ENCODE peak calls at places on chromosomes 13 and 19, in seven cellular contexts. One of them, this sample, is unnamed.

GRCh38 chr13:106349080-106349841 is 186.2 kb downstream of the EFNB2 start:
- DNase-seq in pancreas: no peak
- DNase-seq in SK-N-MC: no peak
- DNase-seq in AG04450: no peak
- DNase-seq in left ventricle myocardium inferior: peak
- DNase-seq in caudate nucleus: peak
- DNase-seq in endodermal cell: peak
- DNase-seq in this sample: no peak

GRCh38 chr19:17721821-17722220 is 2.5 kb downstream of the MAP1S start:
- DNase-seq in endodermal cell: no peak
- DNase-seq in AG04450: no peak
- DNase-seq in pancreas: no peak
- DNase-seq in left ventricle myocardium inferior: peak
- DNase-seq in caudate nucleus: no peak
- DNase-seq in SK-N-MC: no peak
- DNase-seq in this sample: no peak

GRCh38 chr19:8335343-8336071 is 7.6 kb downstream of the KANK3 start:
- DNase-seq in caudate nucleus: no peak
- DNase-seq in endodermal cell: peak
- DNase-seq in AG04450: no peak
- DNase-seq in left ventricle myocardium inferior: no peak
- DNase-seq in SK-N-MC: no peak
- DNase-seq in pancreas: no peak
- DNase-seq in this sample: no peak

GRCh38 chr19:35790981-35791813 is 15.8 kb downstream of the ARHGAP33 start:
- DNase-seq in caudate nucleus: no peak
- DNase-seq in AG04450: no peak
- DNase-seq in SK-N-MC: no peak
- DNase-seq in endodermal cell: peak
- DNase-seq in left ventricle myocardium inferior: no peak
- DNase-seq in pancreas: peak
- DNase-seq in this sample: no peak

GRCh38 chr13:38914070-38914469 is 76.6 kb downstream of the STOML3 start:
- DNase-seq in pancreas: no peak
- DNase-seq in caudate nucleus: no peak
- DNase-seq in endodermal cell: peak
- DNase-seq in AG04450: no peak
- DNase-seq in SK-N-MC: no peak
- DNase-seq in left ventricle myocardium inferior: no peak
- DNase-seq in this sample: no peak

GRCh38 chr13:78046349-78046748 is 127.7 kb upstream of the EDNRB start:
- DNase-seq in pancreas: no peak
- DNase-seq in endodermal cell: no peak
- DNase-seq in AG04450: no peak
- DNase-seq in SK-N-MC: no peak
- DNase-seq in left ventricle myocardium inferior: no peak
- DNase-seq in caudate nucleus: no peak
- DNase-seq in this sample: no peak

GRCh38 chr13:27619711-27620376 is 485 bp downstream of the LNX2 start:
- DNase-seq in pancreas: peak
- DNase-seq in AG04450: no peak
- DNase-seq in SK-N-MC: no peak
- DNase-seq in endodermal cell: no peak
- DNase-seq in caudate nucleus: no peak
- DNase-seq in left ventricle myocardium inferior: peak
- DNase-seq in this sample: peak

GRCh38 chr13:23547000-23547590 is 23.1 kb upstream of the TNFRSF19 start:
- DNase-seq in left ventricle myocardium inferior: peak
- DNase-seq in SK-N-MC: no peak
- DNase-seq in caudate nucleus: no peak
- DNase-seq in pancreas: no peak
- DNase-seq in AG04450: no peak
- DNase-seq in endodermal cell: peak
- DNase-seq in this sample: no peak

GRCh38 chr19:43781630-43782310 is 997 bp upstream of the KCNN4 start:
- DNase-seq in left ventricle myocardium inferior: no peak
- DNase-seq in endodermal cell: no peak
- DNase-seq in AG04450: no peak
- DNase-seq in SK-N-MC: no peak
- DNase-seq in caudate nucleus: no peak
- DNase-seq in pancreas: no peak
- DNase-seq in this sample: no peak

GRCh38 chr19:19185853-19186728 is 5.9 kb downstream of the BORCS8 start:
- DNase-seq in AG04450: no peak
- DNase-seq in endodermal cell: peak
- DNase-seq in caudate nucleus: peak
- DNase-seq in left ventricle myocardium inferior: no peak
- DNase-seq in pancreas: no peak
- DNase-seq in SK-N-MC: no peak
- DNase-seq in this sample: no peak

GRCh38 chr19:5693195-5694166 is 3.4 kb downstream of the RPL36 start:
- DNase-seq in pancreas: peak
- DNase-seq in endodermal cell: peak
- DNase-seq in AG04450: no peak
- DNase-seq in SK-N-MC: no peak
- DNase-seq in caudate nucleus: no peak
- DNase-seq in left ventricle myocardium inferior: no peak
- DNase-seq in this sample: no peak

GRCh38 chr13:45292176-45292575 is 48.8 kb downstream of the TPT1 start:
- DNase-seq in pancreas: no peak
- DNase-seq in endodermal cell: peak
- DNase-seq in AG04450: no peak
- DNase-seq in caudate nucleus: no peak
- DNase-seq in SK-N-MC: no peak
- DNase-seq in left ventricle myocardium inferior: no peak
- DNase-seq in this sample: no peak

GRCh38 chr19:47658431-47659383 is 49.8 kb downstream of the BICRA start:
- DNase-seq in endodermal cell: no peak
- DNase-seq in AG04450: no peak
- DNase-seq in left ventricle myocardium inferior: no peak
- DNase-seq in caudate nucleus: no peak
- DNase-seq in SK-N-MC: no peak
- DNase-seq in pancreas: no peak
- DNase-seq in this sample: no peak

GRCh38 chr19:33868821-33869412 is 72.2 kb downstream of the KCTD15 start:
- DNase-seq in AG04450: no peak
- DNase-seq in SK-N-MC: no peak
- DNase-seq in pancreas: no peak
- DNase-seq in left ventricle myocardium inferior: peak
- DNase-seq in endodermal cell: peak
- DNase-seq in caudate nucleus: peak
- DNase-seq in this sample: peak

GRCh38 chr19:52692431-52693008 is 42.3 kb downstream of the ZNF611 start:
- DNase-seq in SK-N-MC: no peak
- DNase-seq in left ventricle myocardium inferior: no peak
- DNase-seq in AG04450: no peak
- DNase-seq in caudate nucleus: no peak
- DNase-seq in endodermal cell: no peak
- DNase-seq in pancreas: no peak
- DNase-seq in this sample: no peak

GRCh38 chr13:27789495-27790303 is 2.6 kb upstream of the GSX1 start:
- DNase-seq in endodermal cell: peak
- DNase-seq in pancreas: no peak
- DNase-seq in AG04450: no peak
- DNase-seq in left ventricle myocardium inferior: no peak
- DNase-seq in caudate nucleus: no peak
- DNase-seq in SK-N-MC: no peak
- DNase-seq in this sample: no peak

GRCh38 chr19:45591004-45591637 is 6.5 kb upstream of the OPA3 start:
- DNase-seq in endodermal cell: peak
- DNase-seq in caudate nucleus: peak
- DNase-seq in AG04450: no peak
- DNase-seq in left ventricle myocardium inferior: no peak
- DNase-seq in SK-N-MC: no peak
- DNase-seq in pancreas: peak
- DNase-seq in this sample: no peak

GRCh38 chr13:21606251-21606650 is 2.3 kb upstream of the MICU2 start:
- DNase-seq in left ventricle myocardium inferior: no peak
- DNase-seq in pancreas: no peak
- DNase-seq in endodermal cell: no peak
- DNase-seq in AG04450: no peak
- DNase-seq in caudate nucleus: no peak
- DNase-seq in SK-N-MC: no peak
- DNase-seq in this sample: no peak

GRCh38 chr13:21606781-21607180 is 2.8 kb upstream of the MICU2 start:
- DNase-seq in left ventricle myocardium inferior: no peak
- DNase-seq in caudate nucleus: no peak
- DNase-seq in pancreas: no peak
- DNase-seq in endodermal cell: no peak
- DNase-seq in SK-N-MC: no peak
- DNase-seq in AG04450: no peak
- DNase-seq in this sample: no peak

GRCh38 chr13:21608961-21609360 is 5.0 kb upstream of the MICU2 start:
- DNase-seq in AG04450: no peak
- DNase-seq in caudate nucleus: no peak
- DNase-seq in left ventricle myocardium inferior: no peak
- DNase-seq in pancreas: no peak
- DNase-seq in SK-N-MC: no peak
- DNase-seq in endodermal cell: no peak
- DNase-seq in this sample: no peak

DNA sequence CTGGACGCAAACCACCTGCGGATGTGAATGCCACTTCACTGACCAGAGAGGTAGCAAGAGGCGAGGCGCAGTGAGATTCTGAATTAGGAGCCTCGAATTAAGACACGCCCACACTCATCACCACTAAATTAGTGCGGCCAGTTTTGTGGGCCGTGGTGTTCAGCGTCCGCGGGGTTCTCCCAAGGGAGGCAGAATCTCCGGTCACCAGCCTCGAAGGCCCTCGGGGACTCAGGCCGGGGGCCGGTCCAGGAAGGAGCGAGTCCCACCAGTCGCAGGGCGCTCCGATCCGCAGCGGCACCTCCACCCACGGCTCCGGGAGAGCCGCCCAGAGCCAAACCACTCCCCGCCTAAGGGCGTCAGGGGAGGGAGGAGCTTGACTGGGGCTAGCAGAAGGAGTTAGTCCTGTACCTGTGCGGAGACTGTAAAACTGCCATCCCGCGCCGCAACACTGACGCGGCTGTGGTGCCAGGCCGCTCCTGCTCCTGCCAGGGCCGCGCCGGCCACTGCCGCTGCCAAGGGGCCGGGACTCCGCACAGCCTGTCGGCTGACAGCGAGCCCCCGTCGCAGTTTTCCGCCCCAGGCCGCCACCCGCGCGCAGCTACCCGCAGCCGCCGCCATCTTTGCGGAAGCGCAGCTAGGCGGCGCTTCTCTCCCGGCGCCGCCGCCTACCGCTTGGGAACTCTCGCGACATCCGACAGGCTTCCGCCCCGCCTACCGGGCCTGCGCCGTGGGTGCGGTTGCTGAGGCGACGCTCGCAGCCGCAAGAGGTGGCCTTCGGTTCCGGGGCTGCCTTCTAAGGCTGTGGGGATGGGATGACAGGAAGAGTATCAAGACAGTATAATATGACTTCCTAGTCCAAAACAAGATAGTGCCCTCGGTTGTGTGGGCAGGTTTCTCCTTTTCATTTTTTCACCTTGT is at the start of gene MICU2:
- DNase-seq in pancreas: peak
- DNase-seq in left ventricle myocardium inferior: peak
- DNase-seq in caudate nucleus: peak
- DNase-seq in endodermal cell: peak
- DNase-seq in SK-N-MC: no peak
- DNase-seq in AG04450: peak
- DNase-seq in this sample: peak
- H3K27ac ChIP-seq in pancreas: peak
- H3K27ac ChIP-seq in left ventricle myocardium inferior: peak
- H3K27ac ChIP-seq in caudate nucleus: peak
- H3K27ac ChIP-seq in endodermal cell: peak
- H3K27ac ChIP-seq in SK-N-MC: peak
- H3K27ac ChIP-seq in AG04450: peak
- H3K27ac ChIP-seq in this sample: peak

DNA sequence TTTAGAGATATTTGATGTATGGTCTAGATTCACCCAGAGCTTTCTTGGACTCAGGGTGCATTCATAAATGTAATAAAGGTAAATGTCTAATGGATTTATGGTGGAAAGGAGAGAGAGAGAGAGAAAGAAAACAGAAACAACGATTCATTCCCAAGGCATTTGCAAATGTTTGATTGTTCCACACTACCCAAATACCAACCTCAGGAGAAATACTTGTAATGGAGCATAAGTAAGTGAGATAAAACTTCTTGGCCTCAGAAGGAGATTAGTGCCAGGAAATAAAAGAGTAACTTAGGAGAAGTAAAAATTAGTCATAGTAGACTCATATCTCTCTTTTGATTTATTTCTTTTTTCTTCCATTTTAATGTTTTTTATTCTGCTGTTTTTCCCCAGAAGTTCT is 40.6 kb upstream of the DGKH start:
- DNase-seq in caudate nucleus: no peak
- DNase-seq in SK-N-MC: no peak
- DNase-seq in left ventricle myocardium inferior: no peak
- DNase-seq in endodermal cell: no peak
- DNase-seq in AG04450: peak
- DNase-seq in pancreas: no peak
- DNase-seq in this sample: no peak
- H3K27ac ChIP-seq in caudate nucleus: no peak
- H3K27ac ChIP-seq in SK-N-MC: no peak
- H3K27ac ChIP-seq in left ventricle myocardium inferior: no peak
- H3K27ac ChIP-seq in endodermal cell: no peak
- H3K27ac ChIP-seq in AG04450: no peak
- H3K27ac ChIP-seq in pancreas: no peak
- H3K27ac ChIP-seq in this sample: no peak

DNA sequence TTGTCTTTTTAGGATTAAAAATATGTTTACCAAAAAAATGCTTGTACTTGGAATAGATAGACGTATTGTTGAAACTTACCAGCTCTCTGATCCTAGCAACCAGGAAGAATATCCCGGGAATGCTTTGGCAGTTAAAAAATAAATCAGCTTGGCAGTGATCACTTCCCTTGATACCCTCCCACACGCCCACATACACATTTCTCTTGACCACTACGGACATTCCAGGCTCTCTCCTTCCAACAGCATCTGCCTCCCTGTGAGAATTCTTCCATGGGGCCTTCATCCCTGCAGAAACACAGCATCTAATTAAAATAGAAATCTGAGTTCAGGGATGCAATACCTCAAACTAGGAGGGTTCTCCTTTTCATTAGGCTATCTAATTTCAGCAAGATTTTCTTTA is 57.9 kb downstream of the THSD1 start:
- DNase-seq in pancreas: no peak
- DNase-seq in AG04450: peak
- DNase-seq in endodermal cell: no peak
- DNase-seq in SK-N-MC: no peak
- DNase-seq in left ventricle myocardium inferior: no peak
- DNase-seq in caudate nucleus: no peak
- DNase-seq in this sample: no peak
- H3K27ac ChIP-seq in pancreas: no peak
- H3K27ac ChIP-seq in AG04450: no peak
- H3K27ac ChIP-seq in endodermal cell: no peak
- H3K27ac ChIP-seq in SK-N-MC: no peak
- H3K27ac ChIP-seq in left ventricle myocardium inferior: no peak
- H3K27ac ChIP-seq in caudate nucleus: no peak
- H3K27ac ChIP-seq in this sample: no peak

DNA sequence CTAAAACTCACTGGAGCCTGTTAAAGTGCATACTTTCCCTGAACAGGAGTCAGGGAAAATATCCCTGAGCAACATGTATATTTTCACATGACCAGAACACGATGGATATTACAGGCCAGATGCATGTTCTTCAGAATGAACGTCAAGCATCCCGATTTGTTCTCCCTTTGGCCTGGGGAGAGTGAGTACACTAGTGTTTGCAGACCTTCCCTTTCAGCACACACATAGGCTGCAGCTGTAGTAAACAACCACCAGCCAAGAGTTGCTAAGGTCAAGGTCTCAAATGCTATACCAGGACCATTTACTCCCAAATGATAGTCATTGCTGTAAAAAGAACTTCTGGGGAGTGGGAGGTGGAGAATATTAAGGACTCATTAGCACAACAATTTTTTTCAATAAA is 3.0 kb downstream of the KLF12 start:
- DNase-seq in pancreas: no peak
- DNase-seq in endodermal cell: no peak
- DNase-seq in AG04450: no peak
- DNase-seq in caudate nucleus: no peak
- DNase-seq in left ventricle myocardium inferior: no peak
- DNase-seq in SK-N-MC: no peak
- DNase-seq in this sample: no peak
- H3K27ac ChIP-seq in pancreas: no peak
- H3K27ac ChIP-seq in endodermal cell: no peak
- H3K27ac ChIP-seq in AG04450: no peak
- H3K27ac ChIP-seq in caudate nucleus: peak
- H3K27ac ChIP-seq in left ventricle myocardium inferior: peak
- H3K27ac ChIP-seq in SK-N-MC: no peak
- H3K27ac ChIP-seq in this sample: no peak

This sample was measured in substantia nigra.